ENCODE peak calls at places on chromosomes 5 and 9, in nine cellular contexts. W, U, B, G, R, M, D, P and O are unnamed samples.

GRCh38 chr5:92444888-92445287 is 1061.8 kb upstream of the ARRDC3 start:
- DNase-seq in W (no peak), U (no peak), B (no peak), G (no peak), R (no peak), M (no peak), D (no peak), P (no peak), O (no peak)

GRCh38 chr9:134847752-134848432 is 32.7 kb upstream of the FCN2 start:
- DNase-seq in W (no peak), U (no peak), B (no peak), G (no peak), R (no peak), M (no peak), D (no peak), P (no peak), O (no peak)

GRCh38 chr5:91280062-91280941 is 102.8 kb downstream of the ARRDC3 start:
- DNase-seq in W (peak; percentile 88), U (peak; percentile 98), B (peak; percentile 84), G (peak; percentile 27), R (peak; percentile 58), M (peak; percentile 92), D (peak; percentile 96), P (peak; percentile 97), O (peak; percentile 84)

GRCh38 chr9:84054341-84055010 is 73.9 kb downstream of the RMI1 start:
- DNase-seq in W (no peak), U (no peak), B (no peak), G (no peak), R (no peak), M (no peak), D (no peak), P (no peak), O (no peak)

GRCh38 chr9:130051855-130052254 is 1.9 kb upstream of the GPR107 start:
- DNase-seq in W (no peak), U (no peak), B (no peak), G (no peak), R (no peak), M (no peak), D (no peak), P (no peak), O (no peak)

GRCh38 chr9:85740821-85741111 is 988 bp downstream of the AGTPBP1 start:
- DNase-seq in W (no peak), U (no peak), B (no peak), G (no peak), R (no peak), M (no peak), D (no peak), P (no peak), O (no peak)

GRCh38 chr5:42745426-42745825 is 11.2 kb upstream of the CCDC152 start:
- DNase-seq in W (no peak), U (no peak), B (peak; percentile 36), G (no peak), R (no peak), M (peak; percentile 13), D (no peak), P (no peak), O (no peak)

GRCh38 chr9:110316255-110316921 is 21.3 kb downstream of the TXNDC8 start:
- DNase-seq in W (no peak), U (no peak), B (no peak), G (no peak), R (no peak), M (no peak), D (no peak), P (no peak), O (no peak)

GRCh38 chr5:96733771-96734498 is 71.8 kb downstream of the CAST start:
- DNase-seq in W (no peak), U (no peak), B (no peak), G (no peak), R (no peak), M (peak; percentile 54), D (no peak), P (no peak), O (no peak)

GRCh38 chr5:181168595-181169118 is 21.3 kb downstream of the OR2V2 start:
- DNase-seq in W (no peak), U (no peak), B (peak; percentile 67), G (no peak), R (no peak), M (no peak), D (no peak), P (no peak), O (no peak)

GRCh38 chr9:76453785-76454184 is 5.2 kb upstream of the GCNT1 start:
- DNase-seq in W (no peak), U (no peak), B (no peak), G (no peak), R (no peak), M (no peak), D (no peak), P (no peak), O (no peak)